ENCODE peak calls at places on chromosomes 2 and 18, in six cellular contexts. H, N, F, R, W and Q are unnamed samples.

GRCh38 chr18:44699571-44700261 is 19.0 kb downstream of the SETBP1 start:
- DNase-seq in W (no peak), F (no peak), N (no peak), R (no peak), H (no peak), Q (peak)

GRCh38 chr2:44933434-44933951 is 8.0 kb upstream of the SIX3 start:
- DNase-seq in F (no peak), W (no peak), N (no peak), H (no peak), R (no peak), Q (no peak)

GRCh38 chr2:188984680-188985079 is 10.5 kb downstream of the COL3A1 start:
- DNase-seq in H (no peak), W (no peak), N (no peak), F (no peak), R (peak), Q (peak)

GRCh38 chr2:47357475-47357874 is 45.5 kb upstream of the MSH2 start:
- DNase-seq in R (no peak), H (no peak), N (no peak), F (no peak), W (no peak), Q (no peak)

GRCh38 chr2:205929445-205930027 is 156.4 kb downstream of the INO80D start:
- DNase-seq in F (no peak), N (no peak), W (no peak), R (no peak), H (no peak), Q (no peak)

GRCh38 chr2:44560352-44560751 is 198.6 kb downstream of the CAMKMT start:
- DNase-seq in R (no peak), N (no peak), W (peak), F (no peak), H (no peak), Q (peak)

GRCh38 chr2:74887445-74887951 is 53.6 kb downstream of the HK2 start:
- DNase-seq in W (no peak), N (no peak), F (no peak), H (no peak), R (no peak), Q (peak)

GRCh38 chr2:203532957-203533695 is 2.0 kb downstream of the RAPH1 start:
- DNase-seq in W (no peak), H (no peak), N (peak), F (no peak), R (peak), Q (peak)

GRCh38 chr2:45288532-45288931 is 279.3 kb upstream of the SIX2 start:
- DNase-seq in R (peak), H (no peak), W (no peak), F (no peak), N (no peak), Q (no peak)